ENCODE peak calls at places on chromosomes 1 and 21, in five cellular contexts. T is lower lobe of right lung, D is SK-N-MC, L is keratinocyte, R is KBM-7. J is an unnamed sample.

GRCh38 chr1:68525781-68526180 is 28.9 kb upstream of the DEPDC1 start:
- DNase-seq in L (peak; percentile 7), T (no peak), R (no peak), D (no peak), J (no peak)

GRCh38 chr1:5514519-5515183 is 477.6 kb downstream of the NPHP4 start:
- DNase-seq in T (peak; percentile 80), L (no peak), R (peak; percentile 72), D (no peak), J (peak; percentile 72)

GRCh38 chr1:191888996-191889622 is 269.2 kb upstream of the RGS18 start:
- DNase-seq in R (peak; percentile 94), D (no peak), L (no peak), T (no peak), J (no peak)

GRCh38 chr21:17139696-17140095 is 373.1 kb upstream of the CXADR start:
- DNase-seq in R (peak; percentile 21), D (no peak), T (no peak), L (no peak), J (no peak)

GRCh38 chr1:37793773-37794371 is at the start of gene MANEAL:
- DNase-seq in R (peak; percentile 64), L (no peak), T (peak; percentile 69), D (no peak), J (peak; percentile 43)

GRCh38 chr1:203084588-203085527 is 954 bp downstream of the MYOG start:
- DNase-seq in R (peak; percentile 50), D (no peak), L (no peak), T (no peak), J (peak; percentile 63)

GRCh38 chr1:27602510-27603319 is 1.2 kb downstream of the AHDC1 start:
- DNase-seq in D (no peak), L (no peak), T (peak; percentile 69), R (no peak), J (peak; percentile 57)

GRCh38 chr1:38611661-38612211 is 247.8 kb downstream of the RRAGC start:
- DNase-seq in R (no peak), T (no peak), D (no peak), L (no peak), J (no peak)

GRCh38 chr1:115356356-115356755 is 18.3 kb upstream of the NGF start:
- DNase-seq in L (no peak), T (no peak), D (no peak), R (no peak), J (no peak)

GRCh38 chr1:173193639-173194038 is 13.5 kb downstream of the TNFSF4 start:
- DNase-seq in L (no peak), D (no peak), R (peak; percentile 69), T (no peak), J (no peak)

GRCh38 chr1:184827600-184828368 is 73.1 kb upstream of the EDEM3 start:
- DNase-seq in R (no peak), D (no peak), L (peak; percentile 11), T (no peak), J (no peak)